ENCODE peak calls at places on chromosomes 6 and 20, in five cellular contexts. One of them, this sample, is unnamed.

GRCh38 chr6:144160452-144160851 is 10.1 kb downstream of the STX11 start:
- DNase-seq in mesendoderm: no peak
- DNase-seq in IMR-90: no peak
- DNase-seq in H9: no peak
- DNase-seq in H1: no peak
- DNase-seq in this sample: no peak

GRCh38 chr20:382291-383115 is 1.9 kb downstream of the TRIB3 start:
- DNase-seq in mesendoderm: peak; percentile 56
- DNase-seq in IMR-90: no peak
- DNase-seq in H9: no peak
- DNase-seq in H1: no peak
- DNase-seq in this sample: peak; percentile 28

GRCh38 chr6:4374231-4374630 is 238.9 kb upstream of the ECI2 start:
- DNase-seq in mesendoderm: no peak
- DNase-seq in IMR-90: no peak
- DNase-seq in H9: no peak
- DNase-seq in H1: no peak
- DNase-seq in this sample: no peak

GRCh38 chr6:107153061-107153460 is 37.7 kb upstream of the BEND3 start:
- DNase-seq in mesendoderm: no peak
- DNase-seq in IMR-90: peak; percentile 69
- DNase-seq in H9: no peak
- DNase-seq in H1: no peak
- DNase-seq in this sample: no peak

GRCh38 chr20:63212393-63212730 is 3.6 kb downstream of the YTHDF1 start:
- DNase-seq in mesendoderm: peak; percentile 40
- DNase-seq in IMR-90: no peak
- DNase-seq in H9: no peak
- DNase-seq in H1: no peak
- DNase-seq in this sample: no peak

GRCh38 chr20:10505320-10506226 is 70.5 kb downstream of the SLX4IP start:
- DNase-seq in mesendoderm: no peak
- DNase-seq in IMR-90: peak; percentile 35
- DNase-seq in H9: no peak
- DNase-seq in H1: no peak
- DNase-seq in this sample: no peak

GRCh38 chr6:75262716-75263463 is 19.3 kb upstream of the COX7A2 start:
- DNase-seq in mesendoderm: no peak
- DNase-seq in IMR-90: no peak
- DNase-seq in H9: no peak
- DNase-seq in H1: no peak
- DNase-seq in this sample: peak; percentile 31

GRCh38 chr6:117534974-117535373 is 52.5 kb downstream of the DCBLD1 start:
- DNase-seq in mesendoderm: peak; percentile 58
- DNase-seq in IMR-90: no peak
- DNase-seq in H9: no peak
- DNase-seq in H1: no peak
- DNase-seq in this sample: no peak

GRCh38 chr6:132179955-132180354 is 221.3 kb downstream of the MOXD1 start:
- DNase-seq in mesendoderm: no peak
- DNase-seq in IMR-90: no peak
- DNase-seq in H9: no peak
- DNase-seq in H1: no peak
- DNase-seq in this sample: no peak

GRCh38 chr6:130993292-130993765 is 69.7 kb downstream of the EPB41L2 start:
- DNase-seq in mesendoderm: peak; percentile 95
- DNase-seq in IMR-90: no peak
- DNase-seq in H9: peak; percentile 82
- DNase-seq in H1: no peak
- DNase-seq in this sample: no peak

GRCh38 chr20:34293589-34293988 is 9.6 kb downstream of the AHCY start:
- DNase-seq in mesendoderm: no peak
- DNase-seq in IMR-90: no peak
- DNase-seq in H9: no peak
- DNase-seq in H1: no peak
- DNase-seq in this sample: no peak

GRCh38 chr6:6751615-6752014 is 163.1 kb downstream of the LY86 start:
- DNase-seq in mesendoderm: no peak
- DNase-seq in IMR-90: no peak
- DNase-seq in H9: no peak
- DNase-seq in H1: no peak
- DNase-seq in this sample: no peak

GRCh38 chr6:75689576-75689975 is 59.5 kb upstream of the MYO6 start:
- DNase-seq in mesendoderm: no peak
- DNase-seq in IMR-90: no peak
- DNase-seq in H9: no peak
- DNase-seq in H1: no peak
- DNase-seq in this sample: no peak

GRCh38 chr6:166786704-166787293 is 159.7 kb upstream of the RPS6KA2 start:
- DNase-seq in mesendoderm: peak; percentile 76
- DNase-seq in IMR-90: peak; percentile 65
- DNase-seq in H9: no peak
- DNase-seq in H1: no peak
- DNase-seq in this sample: peak; percentile 45

GRCh38 chr6:30885999-30886896 is 1.9 kb downstream of the DDR1 start:
- DNase-seq in mesendoderm: peak; percentile 94
- DNase-seq in IMR-90: peak; percentile 79
- DNase-seq in H9: peak; percentile 95
- DNase-seq in H1: peak; percentile 91
- DNase-seq in this sample: peak; percentile 33

GRCh38 chr6:150301871-150302800 is 66.7 kb upstream of the IYD start:
- DNase-seq in mesendoderm: no peak
- DNase-seq in IMR-90: peak; percentile 58
- DNase-seq in H9: no peak
- DNase-seq in H1: no peak
- DNase-seq in this sample: no peak

GRCh38 chr20:21238400-21238799 is 64.7 kb upstream of the XRN2 start:
- DNase-seq in mesendoderm: no peak
- DNase-seq in IMR-90: no peak
- DNase-seq in H9: no peak
- DNase-seq in H1: no peak
- DNase-seq in this sample: no peak

GRCh38 chr20:34705008-34705382 is 851 bp downstream of the TP53INP2 start:
- DNase-seq in mesendoderm: no peak
- DNase-seq in IMR-90: no peak
- DNase-seq in H9: no peak
- DNase-seq in H1: no peak
- DNase-seq in this sample: peak; percentile 34

GRCh38 chr20:32988008-32988407 is 16.2 kb downstream of the SUN5 start:
- DNase-seq in mesendoderm: no peak
- DNase-seq in IMR-90: no peak
- DNase-seq in H9: no peak
- DNase-seq in H1: no peak
- DNase-seq in this sample: no peak

GRCh38 chr20:4864292-4864691 is 137.0 kb downstream of the SLC23A2 start:
- DNase-seq in mesendoderm: no peak
- DNase-seq in IMR-90: peak; percentile 5
- DNase-seq in H9: no peak
- DNase-seq in H1: no peak
- DNase-seq in this sample: no peak

GRCh38 chr20:40868568-40869223 is 159.9 kb upstream of the TOP1 start:
- DNase-seq in mesendoderm: no peak
- DNase-seq in IMR-90: peak; percentile 85
- DNase-seq in H9: no peak
- DNase-seq in H1: no peak
- DNase-seq in this sample: no peak

GRCh38 chr20:25496968-25497401 is 88.3 kb downstream of the NINL start:
- DNase-seq in mesendoderm: no peak
- DNase-seq in IMR-90: peak; percentile 27
- DNase-seq in H9: no peak
- DNase-seq in H1: no peak
- DNase-seq in this sample: no peak

GRCh38 chr20:41151134-41151869 is 14.0 kb downstream of the PLCG1 start:
- DNase-seq in mesendoderm: no peak
- DNase-seq in IMR-90: no peak
- DNase-seq in H9: no peak
- DNase-seq in H1: no peak
- DNase-seq in this sample: no peak

GRCh38 chr6:64777941-64778785 is 928.9 kb downstream of the EYS start:
- DNase-seq in mesendoderm: no peak
- DNase-seq in IMR-90: peak; percentile 10
- DNase-seq in H9: no peak
- DNase-seq in H1: no peak
- DNase-seq in this sample: peak; percentile 92

GRCh38 chr6:65557224-65557623 is 149.8 kb downstream of the EYS start:
- DNase-seq in mesendoderm: no peak
- DNase-seq in IMR-90: no peak
- DNase-seq in H9: no peak
- DNase-seq in H1: no peak
- DNase-seq in this sample: peak; percentile 23

GRCh38 chr20:44334306-44334705 is 2.5 kb upstream of the R3HDML start:
- DNase-seq in mesendoderm: no peak
- DNase-seq in IMR-90: no peak
- DNase-seq in H9: no peak
- DNase-seq in H1: no peak
- DNase-seq in this sample: no peak

GRCh38 chr6:41201784-41202181 is 834 bp upstream of the TREML2 start:
- DNase-seq in mesendoderm: no peak
- DNase-seq in IMR-90: no peak
- DNase-seq in H9: no peak
- DNase-seq in H1: peak; percentile 35
- DNase-seq in this sample: no peak

GRCh38 chr20:46731770-46732169 is 22.3 kb downstream of the SLC2A10 start:
- DNase-seq in mesendoderm: no peak
- DNase-seq in IMR-90: no peak
- DNase-seq in H9: peak; percentile 34
- DNase-seq in H1: no peak
- DNase-seq in this sample: no peak

GRCh38 chr6:20744911-20745557 is 210.8 kb downstream of the CDKAL1 start:
- DNase-seq in mesendoderm: no peak
- DNase-seq in IMR-90: no peak
- DNase-seq in H9: no peak
- DNase-seq in H1: no peak
- DNase-seq in this sample: no peak

GRCh38 chr6:108166664-108167448 is 1.0 kb downstream of the NR2E1 start:
- DNase-seq in mesendoderm: no peak
- DNase-seq in IMR-90: no peak
- DNase-seq in H9: peak; percentile 37
- DNase-seq in H1: no peak
- DNase-seq in this sample: no peak

GRCh38 chr20:14865169-14865568 is 527.8 kb upstream of the FLRT3 start:
- DNase-seq in mesendoderm: no peak
- DNase-seq in IMR-90: no peak
- DNase-seq in H9: no peak
- DNase-seq in H1: no peak
- DNase-seq in this sample: no peak

GRCh38 chr6:54428437-54428836 is 120.2 kb downstream of the TINAG start:
- DNase-seq in mesendoderm: no peak
- DNase-seq in IMR-90: no peak
- DNase-seq in H9: no peak
- DNase-seq in H1: no peak
- DNase-seq in this sample: no peak

GRCh38 chr6:44527191-44527960 is 139.9 kb downstream of the CDC5L start:
- DNase-seq in mesendoderm: no peak
- DNase-seq in IMR-90: no peak
- DNase-seq in H9: peak; percentile 11
- DNase-seq in H1: no peak
- DNase-seq in this sample: no peak

DNA sequence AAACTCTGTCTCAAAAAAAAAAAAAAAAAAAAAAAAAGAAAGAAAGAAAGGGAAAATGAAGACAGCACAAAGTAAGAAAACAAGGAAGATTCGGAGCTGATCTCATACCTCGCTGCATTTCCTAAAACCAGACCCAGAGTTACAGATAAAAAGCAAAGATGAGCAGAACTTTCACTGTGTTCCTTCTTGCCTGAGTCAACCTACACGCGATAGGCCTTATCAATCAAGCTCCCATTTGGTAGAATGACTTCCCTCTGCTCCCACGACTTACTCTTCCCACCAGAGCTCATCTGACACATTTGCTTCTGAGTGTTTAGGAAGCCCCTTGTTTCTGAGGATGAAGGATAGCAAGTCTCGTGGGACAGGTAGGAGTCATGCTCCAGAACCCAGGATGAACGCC is 302.9 kb downstream of the TFAP2A start:
- DNase-seq in mesendoderm: no peak
- DNase-seq in IMR-90: no peak
- DNase-seq in H9: no peak
- DNase-seq in H1: no peak
- DNase-seq in this sample: no peak
- H3K27ac ChIP-seq in mesendoderm: no peak overlapping the region
- H3K27ac ChIP-seq in IMR-90: no peak overlapping the region
- H3K27ac ChIP-seq in H9: no peak overlapping the region
- H3K27ac ChIP-seq in H1: no peak overlapping the region
- H3K27ac ChIP-seq in this sample: no peak overlapping the region

DNA sequence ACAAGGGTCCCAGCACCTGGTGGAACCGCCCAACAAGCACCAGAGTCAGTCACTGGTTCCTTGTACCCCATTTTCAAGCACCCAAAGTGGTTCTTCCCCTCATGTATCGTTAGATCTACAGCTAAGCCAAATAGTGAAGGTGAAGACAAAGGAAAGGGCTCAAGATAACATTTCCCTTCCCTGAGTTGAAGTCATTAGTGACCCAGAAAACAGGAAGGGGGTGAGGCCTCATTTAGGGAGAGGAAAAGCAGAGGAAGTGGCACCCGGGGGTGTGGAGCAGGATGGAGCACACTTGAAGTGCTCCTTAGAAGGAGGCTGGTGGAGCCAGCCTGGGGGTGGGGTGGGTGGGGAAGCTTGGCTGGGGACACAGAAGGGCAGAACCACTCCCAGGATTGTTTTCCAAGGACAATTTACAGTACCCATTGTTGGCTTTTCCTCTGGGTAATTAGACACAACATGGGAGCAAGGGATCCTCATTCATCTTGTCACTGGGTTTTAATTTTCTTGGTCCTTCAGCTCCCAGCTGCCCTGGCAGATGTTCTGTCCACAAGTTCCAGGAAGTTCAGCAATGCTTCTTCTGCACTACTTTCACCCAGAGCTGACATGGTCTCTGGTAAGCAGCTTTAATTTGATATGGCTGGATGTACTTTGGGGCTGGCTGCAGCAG is 73.3 kb upstream of the CD93 start:
- DNase-seq in mesendoderm: no peak
- DNase-seq in IMR-90: no peak
- DNase-seq in H9: peak; percentile 9
- DNase-seq in H1: peak; percentile 17
- DNase-seq in this sample: no peak
- H2BK120ac ChIP-seq in mesendoderm: no peak overlapping the region
- H2BK120ac ChIP-seq in IMR-90: no peak overlapping the region
- H2BK120ac ChIP-seq in H9: no peak overlapping the region
- H2BK120ac ChIP-seq in H1: no peak overlapping the region
- H2BK120ac ChIP-seq in this sample: no peak overlapping the region

GRCh38 chr6:105733556-105734162 is 330.8 kb upstream of the PREP start:
- DNase-seq in mesendoderm: peak; percentile 51
- DNase-seq in IMR-90: peak; percentile 60
- DNase-seq in H9: no peak
- DNase-seq in H1: no peak
- DNase-seq in this sample: peak; percentile 68
- H3K27ac ChIP-seq in mesendoderm: no peak overlapping the region
- H3K27ac ChIP-seq in IMR-90: no peak overlapping the region
- H3K27ac ChIP-seq in H9: no peak overlapping the region
- H3K27ac ChIP-seq in H1: no peak overlapping the region
- H3K27ac ChIP-seq in this sample: no peak overlapping the region

DNA sequence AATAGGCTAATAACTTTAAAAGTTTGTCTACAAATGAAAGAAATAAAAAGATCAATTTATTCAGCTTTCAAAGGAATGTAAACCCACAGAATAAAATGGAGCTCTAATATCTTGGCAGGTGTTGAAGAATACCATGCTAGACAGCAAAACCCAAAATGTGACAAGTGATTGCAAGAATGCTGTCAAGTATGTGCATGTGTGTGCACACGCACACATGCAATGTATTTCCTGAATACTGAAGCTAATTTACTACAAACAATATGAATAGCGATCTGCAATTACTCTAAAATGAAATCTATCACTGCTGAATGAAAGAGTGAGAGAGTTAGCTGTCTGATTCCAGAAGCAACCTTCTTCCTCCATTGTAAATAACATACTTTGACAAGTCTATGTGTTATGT is 179.2 kb upstream of the HSF2 start:
- DNase-seq in mesendoderm: no peak
- DNase-seq in IMR-90: no peak
- DNase-seq in H9: no peak
- DNase-seq in H1: no peak
- DNase-seq in this sample: no peak
- H2BK120ac ChIP-seq in mesendoderm: no peak overlapping the region
- H2BK120ac ChIP-seq in IMR-90: no peak overlapping the region
- H2BK120ac ChIP-seq in H9: no peak overlapping the region
- H2BK120ac ChIP-seq in H1: peak overlapping the region; percentile 73
- H2BK120ac ChIP-seq in this sample: no peak overlapping the region